ENCODE peak calls at places on chromosomes 7 and 10, in ten cellular contexts. Y is fibroblast of lung; F is IMR-90; N is H1; M is CD8-positive, alpha-beta T cell; A is K562; U is foreskin fibroblast; L is body of pancreas; R is fibroblast of the aortic adventitia; O is epithelial cell of esophagus. T is an unnamed sample.
A peak's percentile ranks its signal among the peaks of the same experiment; 100 is the strongest.

GRCh38 chr7:71329030-71329668 is 197.2 kb downstream of the GALNT17 start:
- DNase-seq in F (no peak), O (no peak), U (no peak), Y (no peak), M (no peak), L (no peak), R (no peak), N (no peak), A (no peak), T (no peak)

GRCh38 chr7:47488205-47488968 is 93.5 kb downstream of the TNS3 start:
- DNase-seq in O (no peak), F (peak; percentile 65), Y (peak; percentile 32), U (no peak), L (no peak), N (no peak), M (no peak), R (no peak), A (no peak), T (no peak)

GRCh38 chr7:107446531-107446930 is 23.3 kb upstream of the GPR22 start:
- DNase-seq in A (no peak), M (no peak), N (no peak), Y (peak; percentile 46), L (no peak), U (peak; percentile 74), R (peak; percentile 54), O (peak; percentile 57), F (peak; percentile 79), T (peak; percentile 87)

GRCh38 chr10:79424221-79425073 is 21.0 kb downstream of the ZCCHC24 start:
- DNase-seq in U (no peak), A (no peak), N (no peak), Y (peak; percentile 55), F (peak; percentile 52), O (no peak), L (peak; percentile 66), R (peak; percentile 29), M (no peak), T (peak; percentile 55)

GRCh38 chr10:101233443-101233842 is 4.2 kb upstream of the LBX1 start:
- DNase-seq in O (no peak), U (no peak), L (no peak), A (no peak), M (no peak), Y (no peak), N (no peak), R (no peak), F (no peak), T (no peak)

GRCh38 chr7:10930551-10930950 is 43.1 kb upstream of the PHF14 start:
- DNase-seq in L (no peak), A (no peak), O (no peak), R (no peak), U (no peak), M (no peak), Y (no peak), N (no peak), F (no peak), T (no peak)

GRCh38 chr7:77455334-77455733 is 39.2 kb upstream of the GSAP start:
- DNase-seq in F (peak; percentile 97), Y (peak; percentile 95), N (no peak), M (no peak), U (peak; percentile 98), L (peak; percentile 42), R (peak; percentile 89), O (peak; percentile 92), A (no peak), T (peak; percentile 98)

GRCh38 chr10:132144086-132144485 is 42.7 kb upstream of the DPYSL4 start:
- DNase-seq in F (no peak), M (no peak), L (no peak), A (no peak), N (no peak), O (no peak), Y (no peak), R (no peak), U (no peak), T (no peak)

GRCh38 chr10:335151-335800 is 200.0 kb downstream of the ZMYND11 start:
- DNase-seq in N (no peak), M (no peak), O (peak; percentile 69), U (no peak), F (peak; percentile 44), Y (no peak), R (no peak), L (no peak), A (no peak), T (peak; percentile 42)

GRCh38 chr10:66218981-66219587 is 706.8 kb upstream of the LRRTM3 start:
- DNase-seq in L (no peak), U (no peak), O (no peak), M (no peak), F (no peak), Y (no peak), A (no peak), R (no peak), N (no peak), T (no peak)

GRCh38 chr7:90701771-90702170 is 105.7 kb downstream of the CDK14 start:
- DNase-seq in O (no peak), N (no peak), A (no peak), U (no peak), F (no peak), R (no peak), M (no peak), L (no peak), Y (no peak), T (no peak)

GRCh38 chr7:14023838-14024237 is 34.4 kb upstream of the ETV1 start:
- DNase-seq in Y (no peak), O (no peak), U (no peak), R (peak; percentile 34), N (no peak), A (no peak), L (no peak), F (no peak), M (no peak), T (no peak)

GRCh38 chr7:117728858-117729257 is 144.4 kb downstream of the CTTNBP2 start:
- DNase-seq in F (no peak), Y (no peak), O (no peak), M (no peak), R (no peak), L (no peak), N (no peak), U (no peak), A (no peak), T (peak; percentile 1)

GRCh38 chr7:135957627-135958026 is 19.5 kb downstream of the MTPN start:
- DNase-seq in M (no peak), A (no peak), F (no peak), O (no peak), Y (no peak), L (no peak), U (no peak), N (no peak), R (no peak), T (no peak)

DNA sequence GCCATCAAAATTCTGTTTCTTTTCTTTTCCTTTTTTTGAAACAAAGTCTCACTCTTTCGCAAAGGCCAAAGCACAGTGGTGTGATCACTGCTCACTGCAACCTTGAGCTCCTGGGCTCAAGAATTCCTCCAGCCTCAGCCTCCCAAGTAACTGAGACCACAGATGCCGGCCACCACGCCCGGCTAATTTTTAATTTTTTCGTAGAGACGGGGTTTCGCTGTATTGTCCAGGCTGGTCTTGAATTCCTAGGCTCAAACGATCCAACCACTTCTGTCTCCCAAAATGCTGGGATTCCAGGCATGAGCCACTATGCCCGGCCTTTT is 25.7 kb upstream of the TRIM56 start:
- DNase-seq in F (no peak), L (no peak), U (no peak), Y (no peak), M (no peak), A (no peak), R (no peak), O (no peak), N (no peak), T (no peak)
- TF ChIP-seq CTCF in F (no peak), L (no peak), U (no peak), Y (no peak), M (peak; percentile 32), A (no peak), R (no peak), O (no peak), N (no peak), T (no peak)

GRCh38 chr10:19974138-19974537 is 157.9 kb downstream of the PLXDC2 start:
- DNase-seq in L (no peak), R (no peak), M (no peak), A (no peak), O (no peak), Y (no peak), N (no peak), F (no peak), U (no peak), T (no peak)

GRCh38 chr10:19968745-19969144 is 152.5 kb downstream of the PLXDC2 start:
- DNase-seq in M (no peak), F (no peak), R (no peak), U (no peak), N (no peak), O (no peak), L (no peak), Y (no peak), A (no peak), T (peak; percentile 38)

GRCh38 chr10:19971343-19971742 is 155.1 kb downstream of the PLXDC2 start:
- DNase-seq in M (no peak), A (no peak), R (no peak), N (no peak), O (peak; percentile 8), L (no peak), Y (peak; percentile 7), U (no peak), F (no peak), T (no peak)

GRCh38 chr10:19974554-19974953 is 158.3 kb downstream of the PLXDC2 start:
- DNase-seq in A (no peak), N (no peak), F (no peak), L (no peak), U (no peak), M (no peak), Y (no peak), O (no peak), R (no peak), T (no peak)

GRCh38 chr10:19970707-19971106 is 154.5 kb downstream of the PLXDC2 start:
- DNase-seq in Y (peak; percentile 36), A (no peak), L (no peak), O (no peak), F (no peak), U (no peak), R (no peak), M (no peak), N (no peak), T (no peak)
- H3K4me3 ChIP-seq in Y (no peak overlapping the region), A (no peak overlapping the region), L (no peak overlapping the region), O (no peak overlapping the region), F (no peak overlapping the region), U (no peak overlapping the region), R (no peak overlapping the region), M (no peak overlapping the region), N (no peak overlapping the region), T (no peak overlapping the region)

GRCh38 chr7:121752706-121753105 is 120.3 kb upstream of the PTPRZ1 start:
- DNase-seq in U (no peak), Y (peak; percentile 25), M (no peak), F (peak; percentile 13), A (no peak), N (no peak), R (peak; percentile 43), O (peak; percentile 36), L (no peak), T (peak; percentile 18)
- TF ChIP-seq CTCF in U (peak; percentile 29), Y (peak; percentile 38), M (no peak), F (peak; percentile 41), A (peak; percentile 25), N (no peak), R (peak; percentile 47), O (peak; percentile 41), L (peak; percentile 38), T (peak; percentile 40)

DNA sequence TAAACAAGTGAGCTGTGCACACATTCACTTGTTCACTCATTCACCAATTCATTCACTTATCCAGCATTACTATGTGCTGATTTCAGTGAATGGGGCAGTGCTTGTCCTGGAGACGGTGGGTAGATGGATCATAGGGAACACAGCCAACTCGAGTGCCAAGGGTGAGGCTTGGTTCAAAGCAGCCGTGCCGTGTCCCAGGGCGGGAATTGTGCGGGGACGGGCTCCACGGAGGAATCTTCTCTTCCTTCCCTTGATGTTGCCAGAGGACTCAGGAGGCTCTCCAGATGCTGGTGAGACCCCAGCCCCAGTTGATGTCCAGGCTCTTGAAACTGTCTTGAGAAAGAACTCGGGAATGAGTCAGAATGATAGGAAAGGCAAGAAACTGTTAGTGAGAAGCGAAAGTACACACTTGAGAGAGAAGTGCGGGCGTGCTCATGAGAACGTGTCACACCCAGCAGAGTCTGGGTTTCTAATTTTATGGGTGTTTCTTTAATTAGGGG is 3.0 kb downstream of the SH2D4B start:
- DNase-seq in O (no peak), M (no peak), U (no peak), L (no peak), A (no peak), R (no peak), Y (no peak), N (no peak), F (no peak), T (no peak)
- H3K4me3 ChIP-seq in O (no peak overlapping the region), M (no peak overlapping the region), U (no peak overlapping the region), L (no peak overlapping the region), A (no peak overlapping the region), R (no peak overlapping the region), Y (no peak overlapping the region), N (no peak overlapping the region), F (no peak overlapping the region), T (no peak overlapping the region)